ENCODE peak calls at places on chromosome 1, in ten cellular contexts. Y is suprapubic skin, S is sigmoid colon, N is prostate gland, E is GM12892, M is breast epithelium, R is GM23338, F is HL-60, T is spleen, G is HCT116. Q is an unnamed sample.

GRCh38 chr1:111737216-111738132 is 1.7 kb downstream of the INKA2 start:
- DNase-seq in Y (no peak), S (no peak), N (no peak), E (no peak), M (no peak), R (no peak), F (no peak), T (no peak), G (no peak), Q (no peak)

GRCh38 chr1:111513410-111514020 is 10.1 kb upstream of the ADORA3 start:
- DNase-seq in Y (no peak), S (peak; percentile 77), N (no peak), E (no peak), M (no peak), R (no peak), F (no peak), T (no peak), G (no peak), Q (no peak)

GRCh38 chr1:24175033-24175755 is 11.9 kb downstream of the IFNLR1 start:
- DNase-seq in Y (peak; percentile 11), S (no peak), N (no peak), E (no peak), M (no peak), R (no peak), F (no peak), T (no peak), G (no peak), Q (no peak)

GRCh38 chr1:224212618-224213037 is 29.6 kb downstream of the DEGS1 start:
- DNase-seq in Y (no peak), S (peak; percentile 28), N (no peak), E (no peak), M (no peak), R (no peak), F (no peak), T (no peak), G (no peak), Q (no peak)

GRCh38 chr1:219220945-219221344 is 47.3 kb downstream of the LYPLAL1 start:
- DNase-seq in Y (no peak), S (no peak), N (no peak), E (peak; percentile 3), M (no peak), R (no peak), F (no peak), T (no peak), G (no peak), Q (no peak)

GRCh38 chr1:40182956-40183710 is 21.9 kb downstream of the RLF start:
- DNase-seq in Y (no peak), S (no peak), N (no peak), E (no peak), M (no peak), R (peak; percentile 73), F (peak; percentile 12), T (no peak), G (peak; percentile 12), Q (no peak)

GRCh38 chr1:77027916-77028315 is 160.6 kb downstream of the ST6GALNAC5 start:
- DNase-seq in Y (no peak), S (no peak), N (no peak), E (no peak), M (no peak), R (no peak), F (no peak), T (no peak), G (no peak), Q (no peak)

GRCh38 chr1:162055062-162055461 is 14.4 kb upstream of the NOS1AP start:
- DNase-seq in Y (no peak), S (no peak), N (peak; percentile 27), E (no peak), M (no peak), R (no peak), F (no peak), T (no peak), G (peak; percentile 66), Q (no peak)

GRCh38 chr1:200969726-200970521 is 53.6 kb downstream of the KIF21B start:
- DNase-seq in Y (no peak), S (no peak), N (no peak), E (peak; percentile 68), M (peak; percentile 23), R (peak; percentile 25), F (no peak), T (no peak), G (no peak), Q (no peak)

GRCh38 chr1:30929135-30929889 is 20.8 kb upstream of the SDC3 start:
- DNase-seq in Y (no peak), S (no peak), N (no peak), E (no peak), M (no peak), R (peak; percentile 83), F (peak; percentile 65), T (no peak), G (no peak), Q (peak; percentile 25)

GRCh38 chr1:59446257-59446901 is 149.5 kb downstream of the FGGY start:
- DNase-seq in Y (no peak), S (peak; percentile 89), N (no peak), E (no peak), M (no peak), R (peak; percentile 7), F (no peak), T (no peak), G (no peak), Q (no peak)

GRCh38 chr1:150087415-150087814 is 19.8 kb downstream of the VPS45 start:
- DNase-seq in Y (no peak), S (no peak), N (no peak), E (no peak), M (no peak), R (no peak), F (no peak), T (no peak), G (no peak), Q (no peak)

GRCh38 chr1:240352769-240353168 is 259.2 kb downstream of the GREM2 start:
- DNase-seq in Y (no peak), S (no peak), N (no peak), E (no peak), M (no peak), R (no peak), F (no peak), T (no peak), G (no peak), Q (no peak)

DNA sequence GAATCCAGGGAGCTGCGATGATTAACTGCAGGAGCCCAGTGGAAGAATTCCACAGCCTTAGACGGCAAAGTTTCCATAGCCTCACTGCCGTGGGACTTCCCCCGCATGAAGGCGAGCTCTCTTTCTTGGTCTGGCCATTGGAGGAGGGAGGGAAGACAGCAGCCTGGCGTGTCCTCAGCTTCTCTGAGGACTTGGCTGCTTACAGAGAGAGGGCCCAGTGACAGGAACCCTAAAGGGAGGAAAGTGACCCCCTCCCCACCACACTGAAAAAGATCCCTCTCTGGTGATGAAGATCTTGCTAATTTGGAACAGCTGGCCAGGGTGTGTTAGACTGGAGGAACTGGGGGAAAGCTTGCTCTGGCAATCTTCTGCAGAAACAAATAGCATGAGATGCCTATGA is 41.0 kb downstream of the ATP2B4 start:
- DNase-seq in Y (no peak), S (peak; percentile 93), N (no peak), E (no peak), M (no peak), R (no peak), F (no peak), T (no peak), G (no peak), Q (no peak)
- TF ChIP-seq POLR2AphosphoS5 in Y (no peak), S (peak; percentile 87), N (peak; percentile 29), E (no peak), M (no peak), R (no peak), F (no peak), T (no peak), G (no peak), Q (no peak)

GRCh38 chr1:25996966-25997758 is 701 bp downstream of the PAFAH2 start:
- DNase-seq in Y (no peak), S (no peak), N (no peak), E (no peak), M (no peak), R (no peak), F (peak; percentile 96), T (no peak), G (no peak), Q (no peak)
- TF ChIP-seq POLR2AphosphoS5 in Y (no peak), S (peak; percentile 49), N (no peak), E (no peak), M (no peak), R (no peak), F (peak; percentile 89), T (no peak), G (no peak), Q (no peak)

DNA sequence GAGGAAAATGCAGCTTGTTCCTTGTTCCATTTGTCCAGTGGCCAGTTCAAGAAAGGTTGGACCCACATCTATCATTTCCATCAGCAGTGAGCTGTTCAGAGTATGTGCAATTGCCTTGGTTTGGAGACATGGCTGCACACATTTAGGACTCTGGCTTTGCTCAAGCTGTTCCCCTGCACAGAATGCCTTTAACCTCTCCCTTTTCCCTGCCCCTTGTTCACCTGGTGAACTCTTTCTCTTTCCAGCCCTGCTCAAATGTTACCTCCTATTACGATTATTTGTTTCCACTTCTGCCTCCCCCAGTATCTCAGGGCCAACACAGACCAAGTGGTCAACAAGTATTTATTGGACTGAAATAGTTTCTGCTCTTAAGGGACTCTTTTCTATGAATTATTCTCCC is 385.9 kb downstream of the CAMTA1 start:
- DNase-seq in Y (no peak), S (no peak), N (no peak), E (no peak), M (no peak), R (no peak), F (no peak), T (no peak), G (no peak), Q (no peak)
- TF ChIP-seq POLR2AphosphoS5 in Y (no peak), S (no peak), N (no peak), E (no peak), M (no peak), R (no peak), F (no peak), T (no peak), G (no peak), Q (no peak)

GRCh38 chr1:116881879-116882520 is 27.7 kb upstream of the PTGFRN start:
- DNase-seq in Y (peak; percentile 80), S (peak; percentile 85), N (no peak), E (no peak), M (no peak), R (peak; percentile 81), F (peak; percentile 76), T (no peak), G (no peak), Q (no peak)
- TF ChIP-seq POLR2AphosphoS5 in Y (peak; percentile 80), S (peak; percentile 75), N (no peak), E (no peak), M (peak; percentile 17), R (no peak), F (no peak), T (no peak), G (no peak), Q (no peak)

GRCh38 chr1:177737456-177737855 is 232.4 kb downstream of the SEC16B start:
- DNase-seq in Y (no peak), S (no peak), N (no peak), E (no peak), M (no peak), R (no peak), F (no peak), T (no peak), G (no peak), Q (no peak)
- TF ChIP-seq POLR2AphosphoS5 in Y (no peak), S (no peak), N (no peak), E (no peak), M (no peak), R (no peak), F (no peak), T (no peak), G (no peak), Q (no peak)